ENCODE peak calls at places on chromosomes 6 and 20, in eight cellular contexts. One of them, this sample, is unnamed.

GRCh38 chr20:14406495-14406894 is 69.1 kb upstream of the FLRT3 start:
- DNase-seq in astrocyte of the cerebellum: no peak
- DNase-seq in tibial artery: no peak
- DNase-seq in B cell: no peak
- DNase-seq in GM13977: no peak
- DNase-seq in lower leg skin: no peak
- DNase-seq in fibroblast of pulmonary artery: peak; percentile 45
- DNase-seq in H9: no peak
- DNase-seq in this sample: no peak

GRCh38 chr6:168148231-168148849 is 69.3 kb upstream of the FRMD1 start:
- DNase-seq in GM13977: no peak
- DNase-seq in H9: no peak
- DNase-seq in fibroblast of pulmonary artery: no peak
- DNase-seq in tibial artery: no peak
- DNase-seq in lower leg skin: peak; percentile 4
- DNase-seq in B cell: no peak
- DNase-seq in astrocyte of the cerebellum: no peak
- DNase-seq in this sample: no peak

GRCh38 chr20:22408521-22409402 is 175.6 kb downstream of the FOXA2 start:
- DNase-seq in tibial artery: no peak
- DNase-seq in H9: no peak
- DNase-seq in fibroblast of pulmonary artery: no peak
- DNase-seq in lower leg skin: no peak
- DNase-seq in astrocyte of the cerebellum: no peak
- DNase-seq in B cell: no peak
- DNase-seq in GM13977: no peak
- DNase-seq in this sample: no peak

GRCh38 chr6:4384638-4385036 is 249.3 kb upstream of the ECI2 start:
- DNase-seq in lower leg skin: no peak
- DNase-seq in fibroblast of pulmonary artery: no peak
- DNase-seq in H9: peak; percentile 66
- DNase-seq in tibial artery: no peak
- DNase-seq in B cell: no peak
- DNase-seq in astrocyte of the cerebellum: no peak
- DNase-seq in GM13977: no peak
- DNase-seq in this sample: no peak

GRCh38 chr20:9411833-9412232 is 102.6 kb upstream of the LAMP5 start:
- DNase-seq in H9: no peak
- DNase-seq in GM13977: no peak
- DNase-seq in astrocyte of the cerebellum: no peak
- DNase-seq in B cell: no peak
- DNase-seq in lower leg skin: no peak
- DNase-seq in tibial artery: no peak
- DNase-seq in fibroblast of pulmonary artery: no peak
- DNase-seq in this sample: no peak

GRCh38 chr6:116159782-116160524 is 34.0 kb upstream of the COL10A1 start:
- DNase-seq in tibial artery: no peak
- DNase-seq in lower leg skin: no peak
- DNase-seq in astrocyte of the cerebellum: no peak
- DNase-seq in fibroblast of pulmonary artery: no peak
- DNase-seq in B cell: no peak
- DNase-seq in H9: no peak
- DNase-seq in GM13977: no peak
- DNase-seq in this sample: no peak

GRCh38 chr6:121305957-121306607 is 28.2 kb downstream of the TBC1D32 start:
- DNase-seq in tibial artery: no peak
- DNase-seq in lower leg skin: no peak
- DNase-seq in fibroblast of pulmonary artery: peak; percentile 63
- DNase-seq in B cell: no peak
- DNase-seq in H9: no peak
- DNase-seq in GM13977: peak; percentile 21
- DNase-seq in astrocyte of the cerebellum: peak; percentile 16
- DNase-seq in this sample: peak; percentile 32

GRCh38 chr6:15280023-15280422 is 34.2 kb downstream of the JARID2 start:
- DNase-seq in astrocyte of the cerebellum: peak; percentile 47
- DNase-seq in GM13977: no peak
- DNase-seq in tibial artery: no peak
- DNase-seq in B cell: no peak
- DNase-seq in H9: no peak
- DNase-seq in fibroblast of pulmonary artery: peak; percentile 65
- DNase-seq in lower leg skin: no peak
- DNase-seq in this sample: no peak

GRCh38 chr6:2951723-2952122 is 19.6 kb downstream of the SERPINB6 start:
- DNase-seq in B cell: no peak
- DNase-seq in astrocyte of the cerebellum: no peak
- DNase-seq in H9: peak; percentile 41
- DNase-seq in tibial artery: peak; percentile 77
- DNase-seq in GM13977: no peak
- DNase-seq in fibroblast of pulmonary artery: no peak
- DNase-seq in lower leg skin: peak; percentile 40
- DNase-seq in this sample: no peak

GRCh38 chr20:31819083-31819784 is at the start of gene MYLK2:
- DNase-seq in astrocyte of the cerebellum: no peak
- DNase-seq in H9: no peak
- DNase-seq in B cell: peak; percentile 13
- DNase-seq in GM13977: no peak
- DNase-seq in tibial artery: peak; percentile 72
- DNase-seq in lower leg skin: no peak
- DNase-seq in fibroblast of pulmonary artery: no peak
- DNase-seq in this sample: no peak

GRCh38 chr20:49167811-49168507 is 20.2 kb downstream of the STAU1 start:
- DNase-seq in B cell: no peak
- DNase-seq in tibial artery: no peak
- DNase-seq in fibroblast of pulmonary artery: peak; percentile 19
- DNase-seq in astrocyte of the cerebellum: no peak
- DNase-seq in GM13977: no peak
- DNase-seq in lower leg skin: no peak
- DNase-seq in H9: no peak
- DNase-seq in this sample: no peak

GRCh38 chr6:101926149-101926925 is 532.8 kb downstream of the GRIK2 start:
- DNase-seq in B cell: no peak
- DNase-seq in astrocyte of the cerebellum: no peak
- DNase-seq in fibroblast of pulmonary artery: no peak
- DNase-seq in tibial artery: no peak
- DNase-seq in GM13977: no peak
- DNase-seq in H9: no peak
- DNase-seq in lower leg skin: no peak
- DNase-seq in this sample: no peak

GRCh38 chr6:30836431-30836866 is 47.9 kb upstream of the DDR1 start:
- DNase-seq in B cell: no peak
- DNase-seq in fibroblast of pulmonary artery: peak; percentile 84
- DNase-seq in lower leg skin: no peak
- DNase-seq in GM13977: no peak
- DNase-seq in H9: no peak
- DNase-seq in tibial artery: peak; percentile 84
- DNase-seq in astrocyte of the cerebellum: no peak
- DNase-seq in this sample: no peak

DNA sequence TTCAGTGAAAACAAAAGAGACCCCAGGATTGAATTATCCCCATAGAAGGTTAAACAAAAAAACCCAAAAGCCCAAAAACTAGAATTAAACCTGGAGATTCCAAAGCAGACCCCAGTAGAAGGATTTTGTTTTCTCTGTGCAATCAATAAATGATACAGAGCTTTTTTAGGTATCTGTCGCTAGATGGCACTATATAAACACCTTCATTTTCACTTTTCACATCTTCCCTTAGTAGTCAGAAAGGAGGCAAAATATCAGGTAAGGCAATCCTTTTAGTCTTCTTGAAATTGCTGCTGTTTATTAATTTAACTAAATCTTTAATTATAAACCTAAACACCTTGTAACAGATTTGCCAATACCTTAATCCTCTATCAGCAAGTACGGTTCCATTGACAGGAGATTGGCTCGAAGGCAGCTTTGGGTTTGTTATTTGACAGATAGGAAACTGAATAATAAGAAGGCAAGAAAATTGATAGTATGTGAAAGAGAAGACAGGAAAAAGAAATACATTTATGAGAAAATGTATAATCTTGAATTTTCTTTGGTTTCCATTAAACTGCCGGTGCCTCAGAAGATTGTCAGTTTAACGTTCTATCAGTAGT is 23.3 kb upstream of the IBTK start:
- DNase-seq in GM13977: peak; percentile 43
- DNase-seq in fibroblast of pulmonary artery: peak; percentile 60
- DNase-seq in B cell: no peak
- DNase-seq in tibial artery: no peak
- DNase-seq in H9: no peak
- DNase-seq in astrocyte of the cerebellum: no peak
- DNase-seq in lower leg skin: no peak
- DNase-seq in this sample: peak; percentile 50
- TF ChIP-seq CTCF in GM13977: peak; percentile 63
- TF ChIP-seq CTCF in fibroblast of pulmonary artery: peak; percentile 62
- TF ChIP-seq CTCF in B cell: peak; percentile 77
- TF ChIP-seq CTCF in tibial artery: peak; percentile 36
- TF ChIP-seq CTCF in H9: peak; percentile 80
- TF ChIP-seq CTCF in astrocyte of the cerebellum: peak; percentile 39
- TF ChIP-seq CTCF in lower leg skin: no peak
- TF ChIP-seq CTCF in this sample: peak; percentile 44

DNA sequence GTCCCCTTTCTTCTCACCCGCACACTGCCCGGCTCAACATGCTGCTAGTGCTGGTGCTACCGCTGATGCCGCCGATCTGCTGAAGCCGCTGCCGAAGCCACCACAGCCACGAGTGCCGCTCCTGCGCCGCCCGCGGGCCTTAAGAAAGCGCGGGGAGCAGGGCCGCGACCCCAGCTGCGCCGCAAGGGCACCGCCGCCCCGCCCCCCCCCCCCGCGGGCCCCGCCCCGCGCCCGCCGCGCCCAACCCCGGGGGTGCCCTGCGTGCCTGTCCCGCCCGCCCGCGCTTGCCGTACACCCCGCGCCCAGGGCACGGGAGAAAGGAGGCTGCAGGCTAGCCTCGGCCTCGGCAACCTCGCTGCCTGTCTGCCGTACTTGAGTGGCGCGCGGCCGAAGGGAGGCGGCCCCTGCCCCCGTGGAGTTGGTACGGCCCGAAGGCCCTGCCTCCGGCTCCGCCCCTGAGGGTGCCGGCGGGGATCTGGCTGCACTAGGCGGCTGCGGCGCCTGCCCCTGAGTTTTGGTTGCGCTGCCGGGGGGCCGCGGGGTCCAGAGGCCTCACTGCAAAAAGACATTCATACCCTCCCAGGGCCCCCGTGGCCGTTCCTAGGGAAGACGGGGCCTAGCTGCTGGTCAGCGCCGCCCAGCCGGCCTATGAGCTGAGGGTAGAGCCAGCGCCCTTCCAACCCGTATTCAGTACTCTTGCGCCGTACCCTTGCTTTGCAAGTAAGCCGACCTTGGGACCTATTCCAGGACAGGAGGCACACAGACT is at the start of gene SOD2:
- DNase-seq in H9: peak; percentile 88
- DNase-seq in tibial artery: peak; percentile 92
- DNase-seq in GM13977: peak; percentile 89
- DNase-seq in B cell: peak; percentile 85
- DNase-seq in fibroblast of pulmonary artery: peak; percentile 96
- DNase-seq in lower leg skin: peak; percentile 79
- DNase-seq in astrocyte of the cerebellum: no peak
- DNase-seq in this sample: peak; percentile 92
- TF ChIP-seq CTCF in H9: no peak
- TF ChIP-seq CTCF in tibial artery: no peak
- TF ChIP-seq CTCF in GM13977: no peak
- TF ChIP-seq CTCF in B cell: no peak
- TF ChIP-seq CTCF in fibroblast of pulmonary artery: no peak
- TF ChIP-seq CTCF in lower leg skin: no peak
- TF ChIP-seq CTCF in astrocyte of the cerebellum: no peak
- TF ChIP-seq CTCF in this sample: no peak

GRCh38 chr6:108116781-108117426 is 42.4 kb upstream of the OSTM1 start:
- DNase-seq in astrocyte of the cerebellum: no peak
- DNase-seq in H9: peak; percentile 36
- DNase-seq in fibroblast of pulmonary artery: no peak
- DNase-seq in lower leg skin: no peak
- DNase-seq in tibial artery: no peak
- DNase-seq in GM13977: no peak
- DNase-seq in B cell: no peak
- DNase-seq in this sample: peak; percentile 45

GRCh38 chr6:108114861-108115597 is 40.5 kb upstream of the OSTM1 start:
- DNase-seq in H9: peak; percentile 78
- DNase-seq in lower leg skin: no peak
- DNase-seq in fibroblast of pulmonary artery: peak; percentile 82
- DNase-seq in B cell: no peak
- DNase-seq in GM13977: no peak
- DNase-seq in astrocyte of the cerebellum: peak; percentile 51
- DNase-seq in tibial artery: no peak
- DNase-seq in this sample: peak; percentile 45

GRCh38 chr6:108116424-108116780 is 41.9 kb upstream of the OSTM1 start:
- DNase-seq in lower leg skin: no peak
- DNase-seq in H9: no peak
- DNase-seq in GM13977: no peak
- DNase-seq in fibroblast of pulmonary artery: no peak
- DNase-seq in tibial artery: no peak
- DNase-seq in B cell: no peak
- DNase-seq in astrocyte of the cerebellum: no peak
- DNase-seq in this sample: no peak

GRCh38 chr6:108115598-108116058 is 41.1 kb upstream of the OSTM1 start:
- DNase-seq in H9: peak; percentile 69
- DNase-seq in fibroblast of pulmonary artery: peak; percentile 51
- DNase-seq in B cell: no peak
- DNase-seq in astrocyte of the cerebellum: no peak
- DNase-seq in tibial artery: no peak
- DNase-seq in lower leg skin: no peak
- DNase-seq in GM13977: peak; percentile 65
- DNase-seq in this sample: peak; percentile 64

GRCh38 chr6:108113557-108114519 is 39.3 kb upstream of the OSTM1 start:
- DNase-seq in lower leg skin: no peak
- DNase-seq in fibroblast of pulmonary artery: peak; percentile 72
- DNase-seq in B cell: no peak
- DNase-seq in astrocyte of the cerebellum: peak; percentile 53
- DNase-seq in H9: peak; percentile 81
- DNase-seq in GM13977: peak; percentile 61
- DNase-seq in tibial artery: no peak
- DNase-seq in this sample: peak; percentile 62
- TF ChIP-seq CTCF in lower leg skin: no peak
- TF ChIP-seq CTCF in fibroblast of pulmonary artery: peak; percentile 50
- TF ChIP-seq CTCF in B cell: peak; percentile 74
- TF ChIP-seq CTCF in astrocyte of the cerebellum: peak; percentile 55
- TF ChIP-seq CTCF in H9: peak; percentile 74
- TF ChIP-seq CTCF in GM13977: peak; percentile 47
- TF ChIP-seq CTCF in tibial artery: peak; percentile 64
- TF ChIP-seq CTCF in this sample: peak; percentile 8

DNA sequence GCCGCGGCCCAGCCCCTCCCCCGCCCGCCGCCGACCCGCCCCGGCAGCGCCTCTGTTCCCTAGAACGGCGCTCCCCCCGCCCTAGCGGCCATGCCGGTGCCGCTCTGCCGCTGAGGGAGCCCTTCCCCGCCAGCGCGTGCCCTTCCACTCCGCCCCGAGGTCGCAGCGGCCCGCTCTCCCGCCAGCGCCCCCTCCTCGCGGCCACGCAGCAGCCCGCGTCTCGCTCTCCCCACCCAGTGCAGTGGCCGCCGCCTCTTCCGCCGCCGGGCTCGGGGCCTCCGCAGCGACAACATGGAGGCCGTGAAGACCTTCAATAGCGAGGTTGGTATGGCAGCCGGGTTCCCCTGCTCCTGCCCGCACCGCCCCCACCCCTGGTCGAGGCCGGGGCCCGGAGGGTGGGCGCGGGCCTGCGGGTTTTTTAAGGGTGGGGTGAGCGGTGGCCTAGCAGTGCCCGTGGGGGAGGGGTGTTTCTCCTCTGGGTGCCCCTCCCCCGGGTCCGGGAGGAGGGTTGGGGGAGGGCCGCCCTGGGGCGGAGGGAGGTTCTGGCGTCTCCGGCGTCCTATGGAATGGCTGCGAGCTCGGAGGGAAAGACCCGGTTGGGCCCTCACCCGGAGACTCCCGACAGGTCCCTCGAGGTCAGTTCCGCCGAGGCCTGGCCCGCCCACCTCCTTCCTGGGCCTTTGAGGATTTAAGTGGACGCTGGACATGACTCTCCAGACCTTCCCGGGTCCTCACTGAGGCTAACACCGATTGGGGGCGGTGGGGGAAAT is 579 bp downstream of the SCAF8 start:
- DNase-seq in tibial artery: peak; percentile 98
- DNase-seq in B cell: peak; percentile 87
- DNase-seq in GM13977: peak; percentile 96
- DNase-seq in lower leg skin: peak; percentile 96
- DNase-seq in astrocyte of the cerebellum: peak; percentile 91
- DNase-seq in H9: peak; percentile 98
- DNase-seq in fibroblast of pulmonary artery: peak; percentile 98
- DNase-seq in this sample: peak; percentile 96
- TF ChIP-seq CTCF in tibial artery: peak; percentile 40
- TF ChIP-seq CTCF in B cell: no peak
- TF ChIP-seq CTCF in GM13977: peak; percentile 1
- TF ChIP-seq CTCF in lower leg skin: no peak
- TF ChIP-seq CTCF in astrocyte of the cerebellum: no peak
- TF ChIP-seq CTCF in H9: no peak
- TF ChIP-seq CTCF in fibroblast of pulmonary artery: no peak
- TF ChIP-seq CTCF in this sample: no peak